ENCODE peak calls at places on chromosomes 16 and 17, in eight cellular contexts. C is H7, Q is OCI-LY7, N is progenitor cell of endocrine pancreas, U is cardiac muscle cell, Y is HuH-7, R is hepatocyte, I is fibroblast of mammary gland. J is an unnamed sample.

GRCh38 chr16:53754938-53755910 is 51.3 kb downstream of the FTO start:
- DNase-seq in C (no peak), Q (no peak), N (no peak), U (peak; percentile 75), Y (no peak), R (peak; percentile 42), I (peak; percentile 83), J (no peak)

GRCh38 chr16:31202402-31203385 is at the start of gene PYCARD:
- DNase-seq in C (peak; percentile 84), Q (peak; percentile 37), N (peak; percentile 26), U (peak; percentile 63), Y (no peak), R (peak; percentile 58), I (peak; percentile 20), J (peak; percentile 75)

GRCh38 chr16:70331588-70332358 is 14.9 kb upstream of the DDX19A start:
- DNase-seq in C (peak; percentile 58), Q (peak; percentile 34), N (no peak), U (peak; percentile 16), Y (no peak), R (no peak), I (peak; percentile 12), J (peak; percentile 37)

GRCh38 chr17:44878627-44879221 is 20.5 kb downstream of the EFTUD2 start:
- DNase-seq in C (peak; percentile 65), Q (peak; percentile 50), N (no peak), U (peak; percentile 58), Y (peak; percentile 19), R (peak; percentile 55), I (peak; percentile 38), J (peak; percentile 48)

GRCh38 chr17:43545383-43545632 is 832 bp downstream of the ETV4 start:
- DNase-seq in C (no peak), Q (no peak), N (peak; percentile 26), U (peak; percentile 20), Y (no peak), R (no peak), I (no peak), J (peak; percentile 23)

GRCh38 chr16:82684246-82684645 is 57.5 kb downstream of the CDH13 start:
- DNase-seq in C (no peak), Q (no peak), N (no peak), U (no peak), Y (no peak), R (no peak), I (no peak), J (no peak)

GRCh38 chr16:71807905-71808592 is 585 bp downstream of the AP1G1 start:
- DNase-seq in C (peak; percentile 19), Q (no peak), N (no peak), U (peak; percentile 11), Y (peak; percentile 17), R (peak; percentile 54), I (peak; percentile 34), J (no peak)

GRCh38 chr16:76932541-76933211 is 258.3 kb upstream of the MON1B start:
- DNase-seq in C (no peak), Q (no peak), N (no peak), U (peak; percentile 22), Y (no peak), R (no peak), I (peak; percentile 57), J (no peak)

GRCh38 chr17:80361495-80362220 is 53.3 kb upstream of the ENDOV start:
- DNase-seq in C (peak; percentile 91), Q (peak; percentile 27), N (no peak), U (peak; percentile 22), Y (peak; percentile 47), R (no peak), I (peak; percentile 23), J (peak; percentile 32)

GRCh38 chr17:58172369-58173071 is 5.7 kb downstream of the OR4D2 start:
- DNase-seq in C (peak; percentile 74), Q (peak; percentile 49), N (no peak), U (peak; percentile 25), Y (peak; percentile 50), R (no peak), I (peak; percentile 42), J (peak; percentile 66)

GRCh38 chr17:80796430-80796861 is 195.2 kb upstream of the CHMP6 start:
- DNase-seq in C (no peak), Q (no peak), N (no peak), U (no peak), Y (no peak), R (no peak), I (no peak), J (no peak)

GRCh38 chr17:15914400-15915165 is 30.3 kb upstream of the ADORA2B start:
- DNase-seq in C (no peak), Q (no peak), N (no peak), U (peak; percentile 45), Y (no peak), R (no peak), I (peak; percentile 74), J (no peak)

GRCh38 chr16:88467433-88468051 is 14.5 kb downstream of the ZFPM1 start:
- DNase-seq in C (peak; percentile 60), Q (no peak), N (no peak), U (no peak), Y (no peak), R (no peak), I (no peak), J (no peak)

GRCh38 chr17:1467258-1467657 is 11.2 kb upstream of the CRK start:
- DNase-seq in C (no peak), Q (no peak), N (no peak), U (no peak), Y (no peak), R (no peak), I (no peak), J (no peak)

GRCh38 chr17:79788989-79789942 is 7.6 kb downstream of the CBX8 start:
- DNase-seq in C (peak; percentile 94), Q (no peak), N (no peak), U (no peak), Y (peak; percentile 88), R (peak; percentile 40), I (no peak), J (no peak)

GRCh38 chr17:50188521-50189395 is 12.7 kb downstream of the COL1A1 start:
- DNase-seq in C (no peak), Q (no peak), N (no peak), U (peak; percentile 56), Y (no peak), R (no peak), I (peak; percentile 39), J (no peak)

GRCh38 chr16:55008836-55009510 is 78.3 kb downstream of the IRX5 start:
- DNase-seq in C (no peak), Q (no peak), N (no peak), U (no peak), Y (no peak), R (no peak), I (no peak), J (no peak)

GRCh38 chr16:1290032-1290431 is 19.4 kb upstream of the UBE2I start:
- DNase-seq in C (peak; percentile 84), Q (no peak), N (no peak), U (peak; percentile 41), Y (no peak), R (no peak), I (no peak), J (no peak)